ENCODE peak calls at places on chromosomes 11 and 22, in seven cellular contexts. One of them, this sample, is unnamed.

GRCh38 chr22:27151407-27151806 is 494.0 kb downstream of the MIAT start:
- DNase-seq in prostate gland: no peak
- DNase-seq in neuronal stem cell: no peak
- DNase-seq in ACHN: no peak
- DNase-seq in BE2C: no peak
- DNase-seq in Calu3: no peak
- DNase-seq in activated CD8-positive, alpha-beta memory T cell treated with anti-CD3 and anti-CD28 coated beads, Interleukin-2, amount 50 U/mL, for 4 hours: no peak
- DNase-seq in this sample: no peak

GRCh38 chr11:72141066-72141465 is 5.5 kb downstream of the FOLR3 start:
- DNase-seq in neuronal stem cell: no peak
- DNase-seq in Calu3: no peak
- DNase-seq in prostate gland: no peak
- DNase-seq in activated CD8-positive, alpha-beta memory T cell treated with anti-CD3 and anti-CD28 coated beads, Interleukin-2, amount 50 U/mL, for 4 hours: no peak
- DNase-seq in BE2C: no peak
- DNase-seq in ACHN: peak; percentile 92
- DNase-seq in this sample: no peak

GRCh38 chr11:69280994-69281393 is 13.0 kb upstream of the MYEOV start:
- DNase-seq in ACHN: peak; percentile 91
- DNase-seq in activated CD8-positive, alpha-beta memory T cell treated with anti-CD3 and anti-CD28 coated beads, Interleukin-2, amount 50 U/mL, for 4 hours: no peak
- DNase-seq in Calu3: peak; percentile 79
- DNase-seq in neuronal stem cell: no peak
- DNase-seq in BE2C: no peak
- DNase-seq in prostate gland: no peak
- DNase-seq in this sample: no peak

GRCh38 chr22:20184501-20185145 is 33.8 kb upstream of the CCDC188 start:
- DNase-seq in ACHN: no peak
- DNase-seq in activated CD8-positive, alpha-beta memory T cell treated with anti-CD3 and anti-CD28 coated beads, Interleukin-2, amount 50 U/mL, for 4 hours: no peak
- DNase-seq in Calu3: no peak
- DNase-seq in neuronal stem cell: no peak
- DNase-seq in prostate gland: no peak
- DNase-seq in BE2C: no peak
- DNase-seq in this sample: no peak

GRCh38 chr11:2443881-2444300 is 423 bp downstream of the TRPM5 start:
- DNase-seq in prostate gland: no peak
- DNase-seq in neuronal stem cell: no peak
- DNase-seq in ACHN: no peak
- DNase-seq in BE2C: no peak
- DNase-seq in activated CD8-positive, alpha-beta memory T cell treated with anti-CD3 and anti-CD28 coated beads, Interleukin-2, amount 50 U/mL, for 4 hours: no peak
- DNase-seq in Calu3: no peak
- DNase-seq in this sample: peak; percentile 35

GRCh38 chr22:45970709-45971388 is 6.1 kb downstream of the WNT7B start:
- DNase-seq in prostate gland: no peak
- DNase-seq in neuronal stem cell: no peak
- DNase-seq in ACHN: no peak
- DNase-seq in Calu3: no peak
- DNase-seq in activated CD8-positive, alpha-beta memory T cell treated with anti-CD3 and anti-CD28 coated beads, Interleukin-2, amount 50 U/mL, for 4 hours: no peak
- DNase-seq in BE2C: no peak
- DNase-seq in this sample: no peak

GRCh38 chr11:27618591-27618990 is 81.7 kb downstream of the BDNF start:
- DNase-seq in activated CD8-positive, alpha-beta memory T cell treated with anti-CD3 and anti-CD28 coated beads, Interleukin-2, amount 50 U/mL, for 4 hours: no peak
- DNase-seq in prostate gland: no peak
- DNase-seq in BE2C: no peak
- DNase-seq in Calu3: no peak
- DNase-seq in neuronal stem cell: no peak
- DNase-seq in ACHN: no peak
- DNase-seq in this sample: no peak

GRCh38 chr11:121553806-121554205 is 101.0 kb upstream of the SORL1-AS1 start:
- DNase-seq in Calu3: peak; percentile 81
- DNase-seq in activated CD8-positive, alpha-beta memory T cell treated with anti-CD3 and anti-CD28 coated beads, Interleukin-2, amount 50 U/mL, for 4 hours: no peak
- DNase-seq in prostate gland: no peak
- DNase-seq in BE2C: no peak
- DNase-seq in ACHN: no peak
- DNase-seq in neuronal stem cell: no peak
- DNase-seq in this sample: no peak

GRCh38 chr11:73971175-73971719 is 11.4 kb downstream of the UCP2 start:
- DNase-seq in neuronal stem cell: no peak
- DNase-seq in activated CD8-positive, alpha-beta memory T cell treated with anti-CD3 and anti-CD28 coated beads, Interleukin-2, amount 50 U/mL, for 4 hours: no peak
- DNase-seq in BE2C: no peak
- DNase-seq in prostate gland: no peak
- DNase-seq in Calu3: no peak
- DNase-seq in ACHN: no peak
- DNase-seq in this sample: no peak

GRCh38 chr11:65624931-65625627 is 9.5 kb downstream of the PCNX3 start:
- DNase-seq in Calu3: no peak
- DNase-seq in BE2C: no peak
- DNase-seq in prostate gland: no peak
- DNase-seq in ACHN: no peak
- DNase-seq in neuronal stem cell: no peak
- DNase-seq in activated CD8-positive, alpha-beta memory T cell treated with anti-CD3 and anti-CD28 coated beads, Interleukin-2, amount 50 U/mL, for 4 hours: no peak
- DNase-seq in this sample: no peak

GRCh38 chr11:75812542-75813040 is 2.4 kb upstream of the UVRAG start:
- DNase-seq in activated CD8-positive, alpha-beta memory T cell treated with anti-CD3 and anti-CD28 coated beads, Interleukin-2, amount 50 U/mL, for 4 hours: no peak
- DNase-seq in prostate gland: no peak
- DNase-seq in BE2C: no peak
- DNase-seq in neuronal stem cell: no peak
- DNase-seq in ACHN: no peak
- DNase-seq in Calu3: no peak
- DNase-seq in this sample: no peak

GRCh38 chr11:71962428-71963038 is 33.7 kb downstream of the RNF121 start:
- DNase-seq in BE2C: no peak
- DNase-seq in prostate gland: no peak
- DNase-seq in neuronal stem cell: no peak
- DNase-seq in Calu3: no peak
- DNase-seq in activated CD8-positive, alpha-beta memory T cell treated with anti-CD3 and anti-CD28 coated beads, Interleukin-2, amount 50 U/mL, for 4 hours: no peak
- DNase-seq in ACHN: peak; percentile 67
- DNase-seq in this sample: no peak

GRCh38 chr11:69909561-69910518 is 90.6 kb upstream of the FGF3 start:
- DNase-seq in Calu3: no peak
- DNase-seq in activated CD8-positive, alpha-beta memory T cell treated with anti-CD3 and anti-CD28 coated beads, Interleukin-2, amount 50 U/mL, for 4 hours: no peak
- DNase-seq in prostate gland: no peak
- DNase-seq in neuronal stem cell: no peak
- DNase-seq in BE2C: peak; percentile 66
- DNase-seq in ACHN: no peak
- DNase-seq in this sample: peak; percentile 29

GRCh38 chr22:47122441-47123000 is 360.1 kb downstream of the TBC1D22A start:
- DNase-seq in activated CD8-positive, alpha-beta memory T cell treated with anti-CD3 and anti-CD28 coated beads, Interleukin-2, amount 50 U/mL, for 4 hours: no peak
- DNase-seq in neuronal stem cell: no peak
- DNase-seq in ACHN: no peak
- DNase-seq in BE2C: no peak
- DNase-seq in Calu3: no peak
- DNase-seq in prostate gland: no peak
- DNase-seq in this sample: no peak